ENCODE peak calls at places on chromosomes 13 and 19, in four cellular contexts. One of them, this sample, is unnamed.

GRCh38 chr13:86563308-86563707 is 764.1 kb upstream of the SLITRK6 start:
- DNase-seq in adrenal gland: no peak
- DNase-seq in psoas muscle: no peak
- DNase-seq in ascending aorta: no peak
- DNase-seq in this sample: no peak

GRCh38 chr13:46903748-46904147 is 6.9 kb upstream of the HTR2A start:
- DNase-seq in psoas muscle: no peak
- DNase-seq in adrenal gland: no peak
- DNase-seq in ascending aorta: no peak
- DNase-seq in this sample: no peak

GRCh38 chr13:50127726-50128291 is 112.6 kb downstream of the KCNRG start:
- DNase-seq in adrenal gland: no peak
- DNase-seq in ascending aorta: no peak
- DNase-seq in psoas muscle: no peak
- DNase-seq in this sample: no peak

GRCh38 chr19:50067575-50067974 is 41.8 kb downstream of the ZNF473 start:
- DNase-seq in adrenal gland: no peak
- DNase-seq in psoas muscle: no peak
- DNase-seq in ascending aorta: no peak
- DNase-seq in this sample: no peak

GRCh38 chr13:102682727-102683126 is 12.1 kb downstream of the METTL21C start:
- DNase-seq in ascending aorta: no peak
- DNase-seq in adrenal gland: no peak
- DNase-seq in psoas muscle: no peak
- DNase-seq in this sample: no peak

GRCh38 chr19:10111405-10111811 is at the start of gene P2RY11:
- DNase-seq in adrenal gland: no peak
- DNase-seq in ascending aorta: no peak
- DNase-seq in psoas muscle: no peak
- DNase-seq in this sample: no peak

GRCh38 chr19:19321143-19321577 is 531 bp downstream of the MAU2 start:
- DNase-seq in adrenal gland: no peak
- DNase-seq in ascending aorta: no peak
- DNase-seq in psoas muscle: no peak
- DNase-seq in this sample: no peak

GRCh38 chr13:80312012-80312704 is 28.8 kb downstream of the SPRY2 start:
- DNase-seq in adrenal gland: no peak
- DNase-seq in ascending aorta: no peak
- DNase-seq in psoas muscle: no peak
- DNase-seq in this sample: no peak

GRCh38 chr19:17522988-17523872 is 11.8 kb downstream of the PGLS start:
- DNase-seq in ascending aorta: no peak
- DNase-seq in adrenal gland: peak
- DNase-seq in psoas muscle: peak
- DNase-seq in this sample: no peak

GRCh38 chr19:58407658-58408151 is 744 bp upstream of the ZNF584 start:
- DNase-seq in psoas muscle: no peak
- DNase-seq in ascending aorta: no peak
- DNase-seq in adrenal gland: peak
- DNase-seq in this sample: no peak

GRCh38 chr19:58408152-58409009 is at the start of gene ZNF584:
- DNase-seq in adrenal gland: peak
- DNase-seq in psoas muscle: peak
- DNase-seq in ascending aorta: peak
- DNase-seq in this sample: peak

GRCh38 chr19:58401825-58402433 is 6.5 kb downstream of the RNF225 start:
- DNase-seq in ascending aorta: no peak
- DNase-seq in psoas muscle: no peak
- DNase-seq in adrenal gland: no peak
- DNase-seq in this sample: no peak

GRCh38 chr19:58409010-58409790 is 751 bp downstream of the ZNF584 start:
- DNase-seq in ascending aorta: no peak
- DNase-seq in adrenal gland: peak
- DNase-seq in psoas muscle: no peak
- DNase-seq in this sample: no peak

GRCh38 chr19:58406818-58407657 is 1.4 kb upstream of the ZNF584 start:
- DNase-seq in adrenal gland: no peak
- DNase-seq in ascending aorta: no peak
- DNase-seq in psoas muscle: no peak
- DNase-seq in this sample: no peak
- H3K27ac ChIP-seq in adrenal gland: peak
- H3K27ac ChIP-seq in ascending aorta: no peak
- H3K27ac ChIP-seq in psoas muscle: peak
- H3K27ac ChIP-seq in this sample: no peak

GRCh38 chr13:35597451-35597850 is 121.0 kb upstream of the MAB21L1 start:
- DNase-seq in ascending aorta: no peak
- DNase-seq in psoas muscle: no peak
- DNase-seq in adrenal gland: no peak
- DNase-seq in this sample: no peak

GRCh38 chr13:35600137-35600536 is 123.6 kb upstream of the MAB21L1 start:
- DNase-seq in adrenal gland: no peak
- DNase-seq in psoas muscle: no peak
- DNase-seq in ascending aorta: no peak
- DNase-seq in this sample: no peak

GRCh38 chr13:35599385-35599784 is 122.9 kb upstream of the MAB21L1 start:
- DNase-seq in psoas muscle: no peak
- DNase-seq in ascending aorta: no peak
- DNase-seq in adrenal gland: no peak
- DNase-seq in this sample: no peak

GRCh38 chr13:35598790-35599369 is 122.4 kb upstream of the MAB21L1 start:
- DNase-seq in adrenal gland: no peak
- DNase-seq in psoas muscle: no peak
- DNase-seq in ascending aorta: no peak
- DNase-seq in this sample: no peak

GRCh38 chr13:35598233-35598632 is 121.7 kb upstream of the MAB21L1 start:
- DNase-seq in ascending aorta: no peak
- DNase-seq in adrenal gland: no peak
- DNase-seq in psoas muscle: no peak
- DNase-seq in this sample: no peak
- H3K27ac ChIP-seq in ascending aorta: no peak
- H3K27ac ChIP-seq in adrenal gland: no peak
- H3K27ac ChIP-seq in psoas muscle: no peak
- H3K27ac ChIP-seq in this sample: peak

GRCh38 chr19:12885749-12886706 is 973 bp downstream of the KLF1 start:
- DNase-seq in adrenal gland: no peak
- DNase-seq in psoas muscle: no peak
- DNase-seq in ascending aorta: no peak
- DNase-seq in this sample: no peak
- H3K27ac ChIP-seq in adrenal gland: no peak
- H3K27ac ChIP-seq in psoas muscle: no peak
- H3K27ac ChIP-seq in ascending aorta: no peak
- H3K27ac ChIP-seq in this sample: no peak

DNA sequence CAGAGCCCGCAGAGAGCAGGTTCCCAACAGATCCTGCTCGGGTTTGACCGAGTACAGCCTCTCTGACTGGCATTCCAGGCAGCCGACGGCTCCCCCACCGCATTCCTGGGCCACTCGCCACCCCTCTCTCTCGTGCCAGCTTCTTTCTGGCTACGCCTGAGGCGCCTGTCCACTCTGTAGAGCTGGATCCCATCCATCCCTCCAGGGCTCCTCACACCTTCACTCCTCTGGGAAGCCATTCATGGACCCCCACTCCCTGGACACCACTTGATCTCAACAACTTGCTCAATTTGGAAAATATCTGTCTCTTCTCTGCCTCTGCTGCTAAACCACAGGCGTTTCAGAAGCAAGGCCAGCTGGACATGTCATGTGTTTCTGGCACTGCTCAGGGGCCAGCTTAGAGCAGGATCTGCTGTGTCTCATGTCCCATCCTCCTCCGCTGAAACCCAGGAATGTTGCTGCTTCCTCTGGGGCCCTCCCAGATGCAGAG is 30.6 kb upstream of the ATP1A3 start:
- DNase-seq in ascending aorta: no peak
- DNase-seq in psoas muscle: peak
- DNase-seq in adrenal gland: no peak
- DNase-seq in this sample: no peak
- H3K27ac ChIP-seq in ascending aorta: no peak
- H3K27ac ChIP-seq in psoas muscle: no peak
- H3K27ac ChIP-seq in adrenal gland: no peak
- H3K27ac ChIP-seq in this sample: no peak